ENCODE peak calls at places on chromosomes 13 and 19, in six cellular contexts. One of them, this sample, is unnamed. For H3K27me3, the result is how much of the 10 kb centered on the place peaks cover.

GRCh38 chr19:10968527-10969081 is 7.8 kb downstream of the SMARCA4 start:
- DNase-seq in ovary: no peak
- DNase-seq in CD4-positive, alpha-beta memory T cell: no peak
- DNase-seq in dorsolateral prefrontal cortex: no peak
- DNase-seq in tibial nerve: no peak
- DNase-seq in kidney epithelial cell: no peak
- DNase-seq in this sample: no peak

GRCh38 chr13:23427342-23428182 is 5.9 kb downstream of the SACS start:
- DNase-seq in tibial nerve: no peak
- DNase-seq in CD4-positive, alpha-beta memory T cell: no peak
- DNase-seq in kidney epithelial cell: peak
- DNase-seq in dorsolateral prefrontal cortex: no peak
- DNase-seq in ovary: peak
- DNase-seq in this sample: no peak

GRCh38 chr13:50268500-50268899 is 253.3 kb downstream of the KCNRG start:
- DNase-seq in tibial nerve: no peak
- DNase-seq in dorsolateral prefrontal cortex: no peak
- DNase-seq in kidney epithelial cell: no peak
- DNase-seq in ovary: no peak
- DNase-seq in CD4-positive, alpha-beta memory T cell: no peak
- DNase-seq in this sample: no peak

GRCh38 chr13:33927315-33927714 is 109.4 kb downstream of the RFC3 start:
- DNase-seq in ovary: no peak
- DNase-seq in CD4-positive, alpha-beta memory T cell: no peak
- DNase-seq in kidney epithelial cell: peak
- DNase-seq in tibial nerve: no peak
- DNase-seq in dorsolateral prefrontal cortex: no peak
- DNase-seq in this sample: no peak

GRCh38 chr19:507286-508203 is at the start of gene TPGS1:
- DNase-seq in ovary: peak
- DNase-seq in tibial nerve: peak
- DNase-seq in CD4-positive, alpha-beta memory T cell: peak
- DNase-seq in dorsolateral prefrontal cortex: peak
- DNase-seq in kidney epithelial cell: no peak
- DNase-seq in this sample: peak

GRCh38 chr13:34748078-34748477 is 194.0 kb upstream of the NBEA start:
- DNase-seq in ovary: peak
- DNase-seq in CD4-positive, alpha-beta memory T cell: no peak
- DNase-seq in dorsolateral prefrontal cortex: no peak
- DNase-seq in tibial nerve: no peak
- DNase-seq in kidney epithelial cell: no peak
- DNase-seq in this sample: no peak

GRCh38 chr19:6551607-6552450 is 21.0 kb downstream of the TNFSF9 start:
- DNase-seq in dorsolateral prefrontal cortex: no peak
- DNase-seq in tibial nerve: no peak
- DNase-seq in CD4-positive, alpha-beta memory T cell: peak
- DNase-seq in ovary: no peak
- DNase-seq in kidney epithelial cell: no peak
- DNase-seq in this sample: no peak

GRCh38 chr13:98251708-98252107 is 74.6 kb upstream of the RNF113B start:
- DNase-seq in dorsolateral prefrontal cortex: no peak
- DNase-seq in ovary: no peak
- DNase-seq in tibial nerve: no peak
- DNase-seq in kidney epithelial cell: no peak
- DNase-seq in CD4-positive, alpha-beta memory T cell: no peak
- DNase-seq in this sample: no peak

GRCh38 chr19:36997843-36998235 is 80.4 kb upstream of the ZNF420 start:
- DNase-seq in tibial nerve: no peak
- DNase-seq in CD4-positive, alpha-beta memory T cell: no peak
- DNase-seq in dorsolateral prefrontal cortex: no peak
- DNase-seq in ovary: no peak
- DNase-seq in kidney epithelial cell: no peak
- DNase-seq in this sample: no peak

DNA sequence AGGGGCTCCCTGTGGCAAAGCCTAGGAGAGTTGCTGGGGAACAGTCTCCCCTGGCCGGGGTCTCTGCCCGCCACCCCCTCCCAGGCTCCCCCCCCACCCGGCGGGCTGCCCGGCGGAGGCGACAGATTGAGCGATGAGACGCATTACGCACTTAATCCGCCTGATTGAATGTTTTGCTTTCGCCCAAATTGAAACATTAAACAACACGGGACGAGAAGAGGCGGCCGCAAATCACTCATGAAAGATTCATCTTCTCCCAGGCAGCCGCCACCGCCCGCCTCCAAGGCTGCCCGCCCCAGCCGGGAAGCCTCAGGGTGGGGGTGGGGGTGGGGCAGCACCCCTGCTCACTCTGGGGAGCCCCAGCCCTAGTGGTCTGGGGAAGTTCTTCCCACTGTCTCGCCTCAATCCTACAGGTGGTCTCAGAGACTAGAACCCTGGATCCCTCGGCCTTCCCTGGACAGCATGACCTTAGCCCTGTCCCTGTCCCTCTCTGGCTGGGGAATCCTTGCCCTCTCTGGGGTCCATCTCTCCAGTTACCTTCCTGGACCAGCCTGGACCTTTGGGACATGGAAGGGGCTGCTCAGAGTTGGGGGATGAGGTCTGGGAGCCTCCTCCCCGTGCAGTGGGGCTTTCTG is 7.6 kb upstream of the ERFL start:
- DNase-seq in CD4-positive, alpha-beta memory T cell: no peak
- DNase-seq in dorsolateral prefrontal cortex: no peak
- DNase-seq in ovary: no peak
- DNase-seq in kidney epithelial cell: no peak
- DNase-seq in tibial nerve: no peak
- DNase-seq in this sample: no peak
- H3K27me3 ChIP-seq in CD4-positive, alpha-beta memory T cell: under half
- H3K27me3 ChIP-seq in dorsolateral prefrontal cortex: under half
- H3K27me3 ChIP-seq in ovary: under half
- H3K27me3 ChIP-seq in kidney epithelial cell: half or more
- H3K27me3 ChIP-seq in tibial nerve: half or more
- H3K27me3 ChIP-seq in this sample: under half

DNA sequence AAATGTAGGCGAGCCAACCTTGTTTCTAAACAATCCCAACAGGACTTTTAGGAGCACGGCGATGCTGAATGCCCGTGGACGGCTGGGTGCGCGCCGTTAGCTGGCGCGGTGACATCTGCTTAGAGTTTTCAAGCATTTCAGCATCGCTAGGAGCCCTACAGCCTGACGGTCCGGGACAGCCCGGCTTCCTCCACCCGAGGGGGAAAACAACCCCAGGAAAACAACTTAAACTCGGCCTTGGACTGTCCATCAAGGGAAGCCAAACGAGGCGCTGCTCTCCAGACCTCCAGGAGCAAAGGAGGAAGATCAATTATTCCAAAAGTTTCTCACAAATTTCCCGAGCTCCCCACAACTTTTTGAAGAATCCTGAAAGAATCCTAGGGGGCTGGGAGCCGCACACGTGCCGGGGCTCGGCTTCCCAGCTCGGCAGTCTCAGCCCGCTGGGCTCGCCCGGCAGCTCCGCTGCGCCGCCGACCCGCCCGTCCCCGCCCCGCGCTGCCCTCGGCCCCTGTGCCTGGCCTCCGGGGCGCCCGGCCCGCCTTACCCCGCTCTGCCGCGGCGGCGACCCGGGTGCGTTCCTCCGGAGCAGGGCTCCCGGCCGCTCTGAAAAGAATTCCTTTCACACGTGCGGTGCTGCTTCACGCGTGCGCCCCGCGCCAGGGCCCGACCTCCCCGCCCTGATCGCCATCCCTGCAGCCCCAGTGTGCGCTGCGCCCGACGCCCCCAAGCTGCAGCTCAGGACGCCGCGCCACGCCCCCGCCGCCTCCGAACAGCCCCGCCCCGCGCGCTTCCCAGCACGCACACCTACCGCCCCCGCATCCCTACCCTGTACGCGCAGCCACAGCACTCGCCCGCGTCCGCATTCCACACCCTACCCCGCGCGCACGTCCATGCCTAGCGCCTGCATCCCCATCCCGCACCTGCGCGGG is at the start of gene GJA3:
- DNase-seq in CD4-positive, alpha-beta memory T cell: peak
- DNase-seq in kidney epithelial cell: no peak
- DNase-seq in tibial nerve: no peak
- DNase-seq in ovary: no peak
- DNase-seq in dorsolateral prefrontal cortex: no peak
- DNase-seq in this sample: peak
- H3K27me3 ChIP-seq in CD4-positive, alpha-beta memory T cell: under half
- H3K27me3 ChIP-seq in kidney epithelial cell: under half
- H3K27me3 ChIP-seq in tibial nerve: half or more
- H3K27me3 ChIP-seq in ovary: under half
- H3K27me3 ChIP-seq in dorsolateral prefrontal cortex: half or more
- H3K27me3 ChIP-seq in this sample: under half

GRCh38 chr19:30118221-30118620 is 176.2 kb downstream of the URI1 start:
- DNase-seq in CD4-positive, alpha-beta memory T cell: no peak
- DNase-seq in dorsolateral prefrontal cortex: no peak
- DNase-seq in kidney epithelial cell: no peak
- DNase-seq in tibial nerve: no peak
- DNase-seq in ovary: no peak
- DNase-seq in this sample: no peak

GRCh38 chr19:30116530-30116929 is 174.5 kb downstream of the URI1 start:
- DNase-seq in CD4-positive, alpha-beta memory T cell: no peak
- DNase-seq in ovary: no peak
- DNase-seq in kidney epithelial cell: no peak
- DNase-seq in tibial nerve: no peak
- DNase-seq in dorsolateral prefrontal cortex: no peak
- DNase-seq in this sample: no peak

GRCh38 chr19:30115947-30116346 is 173.9 kb downstream of the URI1 start:
- DNase-seq in tibial nerve: no peak
- DNase-seq in kidney epithelial cell: no peak
- DNase-seq in CD4-positive, alpha-beta memory T cell: no peak
- DNase-seq in dorsolateral prefrontal cortex: no peak
- DNase-seq in ovary: no peak
- DNase-seq in this sample: no peak

GRCh38 chr19:30117636-30118145 is 175.7 kb downstream of the URI1 start:
- DNase-seq in ovary: no peak
- DNase-seq in CD4-positive, alpha-beta memory T cell: no peak
- DNase-seq in tibial nerve: no peak
- DNase-seq in dorsolateral prefrontal cortex: no peak
- DNase-seq in kidney epithelial cell: no peak
- DNase-seq in this sample: no peak

GRCh38 chr19:30116984-30117555 is 175.0 kb downstream of the URI1 start:
- DNase-seq in dorsolateral prefrontal cortex: no peak
- DNase-seq in ovary: no peak
- DNase-seq in tibial nerve: no peak
- DNase-seq in CD4-positive, alpha-beta memory T cell: no peak
- DNase-seq in kidney epithelial cell: no peak
- DNase-seq in this sample: no peak
- H3K27me3 ChIP-seq in dorsolateral prefrontal cortex: under half
- H3K27me3 ChIP-seq in ovary: under half
- H3K27me3 ChIP-seq in tibial nerve: under half
- H3K27me3 ChIP-seq in CD4-positive, alpha-beta memory T cell: under half
- H3K27me3 ChIP-seq in kidney epithelial cell: under half
- H3K27me3 ChIP-seq in this sample: under half

GRCh38 chr19:18611327-18612050 is 1.2 kb upstream of the TMEM59L start:
- DNase-seq in tibial nerve: no peak
- DNase-seq in kidney epithelial cell: no peak
- DNase-seq in dorsolateral prefrontal cortex: no peak
- DNase-seq in ovary: no peak
- DNase-seq in CD4-positive, alpha-beta memory T cell: no peak
- DNase-seq in this sample: no peak

GRCh38 chr19:18613589-18614234 is 1.0 kb downstream of the TMEM59L start:
- DNase-seq in ovary: no peak
- DNase-seq in CD4-positive, alpha-beta memory T cell: no peak
- DNase-seq in tibial nerve: no peak
- DNase-seq in dorsolateral prefrontal cortex: no peak
- DNase-seq in kidney epithelial cell: no peak
- DNase-seq in this sample: no peak

GRCh38 chr19:18610556-18611326 is 1.9 kb upstream of the TMEM59L start:
- DNase-seq in dorsolateral prefrontal cortex: no peak
- DNase-seq in tibial nerve: no peak
- DNase-seq in CD4-positive, alpha-beta memory T cell: no peak
- DNase-seq in kidney epithelial cell: no peak
- DNase-seq in ovary: no peak
- DNase-seq in this sample: no peak

GRCh38 chr19:18612051-18612771 is 459 bp upstream of the TMEM59L start:
- DNase-seq in dorsolateral prefrontal cortex: no peak
- DNase-seq in ovary: no peak
- DNase-seq in CD4-positive, alpha-beta memory T cell: no peak
- DNase-seq in tibial nerve: no peak
- DNase-seq in kidney epithelial cell: no peak
- DNase-seq in this sample: no peak

GRCh38 chr19:18612772-18613588 is at the start of gene TMEM59L:
- DNase-seq in CD4-positive, alpha-beta memory T cell: peak
- DNase-seq in dorsolateral prefrontal cortex: peak
- DNase-seq in tibial nerve: no peak
- DNase-seq in kidney epithelial cell: no peak
- DNase-seq in ovary: no peak
- DNase-seq in this sample: no peak
- H3K27me3 ChIP-seq in CD4-positive, alpha-beta memory T cell: half or more
- H3K27me3 ChIP-seq in dorsolateral prefrontal cortex: under half
- H3K27me3 ChIP-seq in tibial nerve: half or more
- H3K27me3 ChIP-seq in kidney epithelial cell: half or more
- H3K27me3 ChIP-seq in ovary: under half
- H3K27me3 ChIP-seq in this sample: half or more

GRCh38 chr19:47023448-47023794 is 3.8 kb downstream of the NPAS1 start:
- DNase-seq in tibial nerve: no peak
- DNase-seq in dorsolateral prefrontal cortex: no peak
- DNase-seq in ovary: no peak
- DNase-seq in CD4-positive, alpha-beta memory T cell: no peak
- DNase-seq in kidney epithelial cell: no peak
- DNase-seq in this sample: no peak
- H3K27me3 ChIP-seq in tibial nerve: half or more
- H3K27me3 ChIP-seq in dorsolateral prefrontal cortex: half or more
- H3K27me3 ChIP-seq in ovary: under half
- H3K27me3 ChIP-seq in CD4-positive, alpha-beta memory T cell: under half
- H3K27me3 ChIP-seq in kidney epithelial cell: half or more
- H3K27me3 ChIP-seq in this sample: half or more